ENCODE peak calls at places on chromosomes 7 and 10, in ten cellular contexts. I, V, C, E, U, P, F, W, O and G are unnamed samples.

GRCh38 chr7:149873074-149873967 is 448 bp upstream of the ATP6V0E2 start:
- DNase-seq in I (peak; percentile 98), V (peak; percentile 88), C (peak; percentile 94), E (peak; percentile 77), U (peak; percentile 89), P (peak; percentile 91), F (peak; percentile 86), W (peak; percentile 94), O (peak; percentile 98), G (peak; percentile 51)

GRCh38 chr7:101124376-101125056 is 2.4 kb upstream of the SERPINE1 start:
- DNase-seq in I (no peak), V (peak; percentile 92), C (no peak), E (no peak), U (peak; percentile 88), P (peak; percentile 79), F (no peak), W (peak; percentile 86), O (no peak), G (no peak)

GRCh38 chr7:149202831-149203231 is 7.5 kb downstream of the ZNF282 start:
- DNase-seq in I (no peak), V (peak; percentile 43), C (no peak), E (no peak), U (peak; percentile 31), P (peak; percentile 11), F (no peak), W (no peak), O (no peak), G (no peak)

GRCh38 chr7:98163704-98164478 is 47.3 kb upstream of the BHLHA15 start:
- DNase-seq in I (no peak), V (no peak), C (no peak), E (no peak), U (peak; percentile 55), P (peak; percentile 80), F (no peak), W (no peak), O (no peak), G (no peak)

GRCh38 chr10:35643976-35644799 is 2.1 kb upstream of the FZD8 start:
- DNase-seq in I (peak; percentile 36), V (peak; percentile 16), C (no peak), E (no peak), U (no peak), P (peak; percentile 5), F (no peak), W (no peak), O (no peak), G (no peak)

GRCh38 chr7:150586068-150586777 is 19.0 kb downstream of the GIMAP4 start:
- DNase-seq in I (no peak), V (no peak), C (no peak), E (no peak), U (no peak), P (no peak), F (no peak), W (no peak), O (no peak), G (no peak)

GRCh38 chr7:25087855-25088254 is 37.2 kb downstream of the CYCS start:
- DNase-seq in I (no peak), V (no peak), C (no peak), E (no peak), U (no peak), P (no peak), F (no peak), W (no peak), O (no peak), G (no peak)

GRCh38 chr7:29177963-29178612 is 16.5 kb upstream of the CHN2 start:
- DNase-seq in I (no peak), V (no peak), C (peak; percentile 23), E (no peak), U (no peak), P (no peak), F (no peak), W (no peak), O (peak; percentile 76), G (no peak)